ENCODE peak calls at places on chromosomes 6 and 20, in nine cellular contexts. S is lower leg skin, O is testis, T is ovary, K is HCT116, L is heart left ventricle, U is uterus, W is prostate gland, B is breast epithelium. E is an unnamed sample.
A peak's percentile ranks its signal among the peaks of the same experiment; 100 is the strongest.

GRCh38 chr6:99736302-99736701 is 129.7 kb downstream of the PRDM13 start:
- DNase-seq in S (no peak), O (no peak), T (no peak), K (peak; percentile 10), L (no peak), U (no peak), W (no peak), B (no peak), E (no peak)

GRCh38 chr6:6699741-6700367 is 111.3 kb downstream of the LY86 start:
- DNase-seq in S (peak; percentile 90), O (peak; percentile 63), T (peak; percentile 86), K (peak; percentile 58), L (peak; percentile 84), U (peak; percentile 74), W (peak; percentile 75), B (peak; percentile 70), E (peak; percentile 97)

GRCh38 chr20:23029324-23029723 is 5.8 kb upstream of the SSTR4 start:
- DNase-seq in S (no peak), O (no peak), T (no peak), K (no peak), L (no peak), U (no peak), W (no peak), B (no peak), E (no peak)

GRCh38 chr20:59498291-59498690 is 106.0 kb upstream of the PHACTR3 start:
- DNase-seq in S (no peak), O (no peak), T (no peak), K (no peak), L (no peak), U (no peak), W (no peak), B (no peak), E (no peak)

GRCh38 chr6:72316675-72317380 is 305.0 kb upstream of the KCNQ5 start:
- DNase-seq in S (no peak), O (no peak), T (no peak), K (no peak), L (no peak), U (peak; percentile 8), W (no peak), B (no peak), E (no peak)

GRCh38 chr20:52746190-52746589 is 226.0 kb upstream of the TSHZ2 start:
- DNase-seq in S (no peak), O (no peak), T (no peak), K (no peak), L (no peak), U (no peak), W (no peak), B (no peak), E (no peak)

GRCh38 chr6:135121426-135121825 is 59.7 kb upstream of the MYB start:
- DNase-seq in S (no peak), O (no peak), T (no peak), K (no peak), L (no peak), U (no peak), W (no peak), B (no peak), E (no peak)

GRCh38 chr6:40477246-40478126 is 109.7 kb downstream of the LRFN2 start:
- DNase-seq in S (no peak), O (no peak), T (no peak), K (no peak), L (no peak), U (no peak), W (no peak), B (no peak), E (no peak)

GRCh38 chr6:27133281-27134227 is 113.9 kb upstream of the PRSS16 start:
- DNase-seq in S (peak; percentile 52), O (peak; percentile 81), T (peak; percentile 28), K (peak; percentile 69), L (peak; percentile 45), U (no peak), W (peak; percentile 43), B (peak; percentile 70), E (peak; percentile 56)

GRCh38 chr20:17614812-17615644 is 45.2 kb downstream of the DSTN start:
- DNase-seq in S (peak; percentile 25), O (no peak), T (peak; percentile 55), K (no peak), L (no peak), U (no peak), W (no peak), B (no peak), E (no peak)

GRCh38 chr6:167733740-167734661 is 92.7 kb upstream of the AFDN start:
- DNase-seq in S (peak; percentile 59), O (peak; percentile 71), T (no peak), K (no peak), L (no peak), U (no peak), W (peak; percentile 57), B (no peak), E (no peak)

GRCh38 chr6:13311155-13311554 is 17.2 kb downstream of the TBC1D7 start:
- DNase-seq in S (no peak), O (no peak), T (no peak), K (no peak), L (no peak), U (no peak), W (no peak), B (no peak), E (no peak)

GRCh38 chr6:4135665-4136353 is 434 bp upstream of the ECI2 start:
- DNase-seq in S (peak; percentile 94), O (peak; percentile 97), T (peak; percentile 99), K (peak; percentile 78), L (peak; percentile 98), U (peak; percentile 97), W (peak; percentile 95), B (peak; percentile 95), E (peak; percentile 98)

GRCh38 chr6:4139272-4139671 is 3.9 kb upstream of the ECI2 start:
- DNase-seq in S (no peak), O (no peak), T (no peak), K (no peak), L (no peak), U (no peak), W (no peak), B (no peak), E (no peak)

GRCh38 chr6:4133941-4134838 is 1.2 kb downstream of the ECI2 start:
- DNase-seq in S (no peak), O (peak; percentile 36), T (no peak), K (no peak), L (peak; percentile 21), U (no peak), W (peak; percentile 25), B (no peak), E (peak; percentile 44)

GRCh38 chr6:4136354-4136831 is 1.0 kb upstream of the ECI2 start:
- DNase-seq in S (no peak), O (no peak), T (no peak), K (no peak), L (no peak), U (no peak), W (no peak), B (no peak), E (no peak)

GRCh38 chr6:4134841-4135664 is at the start of gene ECI2:
- DNase-seq in S (no peak), O (no peak), T (no peak), K (no peak), L (peak; percentile 73), U (no peak), W (no peak), B (peak; percentile 59), E (peak; percentile 86)
- TF ChIP-seq POLR2A in S (no peak), O (no peak), T (peak; percentile 62), K (peak; percentile 40), L (peak; percentile 79), U (peak; percentile 87), W (peak; percentile 82), B (peak; percentile 42), E (no peak)

GRCh38 chr20:57536759-57537724 is 12.1 kb upstream of the CTCFL start:
- DNase-seq in S (no peak), O (no peak), T (no peak), K (no peak), L (no peak), U (no peak), W (no peak), B (no peak), E (no peak)
- TF ChIP-seq POLR2A in S (no peak), O (no peak), T (no peak), K (no peak), L (no peak), U (no peak), W (no peak), B (no peak), E (no peak)

DNA sequence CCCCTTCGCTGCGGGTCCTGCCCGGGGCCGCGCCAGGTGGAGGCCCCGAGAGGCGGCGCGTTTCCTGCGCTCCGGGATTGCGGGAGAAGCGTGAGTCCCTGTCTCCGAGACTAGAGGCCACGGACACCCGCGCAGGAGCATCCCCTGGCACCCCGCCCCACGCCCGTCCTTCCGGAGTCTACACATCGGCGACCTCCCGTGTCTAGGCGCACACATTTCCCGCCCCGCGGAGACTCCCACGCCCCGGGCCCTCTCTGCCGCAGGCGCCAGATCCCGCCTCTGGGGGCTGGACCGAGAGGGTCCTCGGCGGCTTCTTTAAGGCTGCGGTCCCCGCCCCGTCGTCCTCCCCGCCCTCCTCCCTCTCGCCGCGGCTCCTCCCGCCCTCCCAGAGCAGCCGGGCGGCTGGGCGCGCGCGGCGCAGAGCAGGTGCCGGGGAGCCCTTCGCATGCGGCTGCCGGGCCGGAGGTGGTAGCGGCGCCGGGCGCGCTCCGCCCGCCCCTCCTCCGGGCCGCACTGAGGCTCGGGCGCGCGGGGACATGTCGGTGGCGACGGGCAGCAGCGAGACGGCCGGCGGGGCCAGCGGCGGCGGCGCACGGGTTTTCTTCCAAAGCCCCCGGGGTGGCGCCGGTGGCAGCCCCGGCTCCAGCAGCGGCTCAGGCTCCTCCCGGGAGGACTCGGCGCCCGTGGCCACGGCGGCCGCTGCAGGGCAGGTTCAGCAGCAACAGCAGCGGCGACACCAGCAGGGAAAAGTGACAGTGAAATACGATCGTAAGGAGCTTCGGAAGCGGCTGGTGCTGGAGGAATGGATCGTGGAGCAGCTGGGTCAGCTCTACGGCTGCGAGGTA is at the start of gene PPP1R14C:
- DNase-seq in S (no peak), O (peak; percentile 80), T (no peak), K (no peak), L (peak; percentile 48), U (no peak), W (no peak), B (no peak), E (no peak)
- TF ChIP-seq POLR2A in S (no peak), O (no peak), T (no peak), K (no peak), L (peak; percentile 67), U (no peak), W (no peak), B (no peak), E (no peak)

GRCh38 chr6:73388433-73388799 is 6.2 kb upstream of the DDX43 start:
- DNase-seq in S (no peak), O (no peak), T (no peak), K (no peak), L (no peak), U (no peak), W (no peak), B (no peak), E (no peak)

GRCh38 chr6:73393278-73393677 is 1.4 kb upstream of the DDX43 start:
- DNase-seq in S (no peak), O (no peak), T (no peak), K (no peak), L (no peak), U (no peak), W (no peak), B (no peak), E (no peak)

GRCh38 chr6:73391735-73392134 is 2.9 kb upstream of the DDX43 start:
- DNase-seq in S (no peak), O (no peak), T (no peak), K (no peak), L (no peak), U (no peak), W (no peak), B (no peak), E (no peak)

GRCh38 chr6:73389854-73390253 is 4.8 kb upstream of the DDX43 start:
- DNase-seq in S (no peak), O (no peak), T (no peak), K (no peak), L (no peak), U (no peak), W (no peak), B (no peak), E (no peak)

GRCh38 chr6:73388800-73389512 is 5.7 kb upstream of the DDX43 start:
- DNase-seq in S (peak; percentile 30), O (peak; percentile 63), T (no peak), K (peak; percentile 70), L (peak; percentile 38), U (peak; percentile 26), W (peak; percentile 30), B (no peak), E (peak; percentile 59)
- TF ChIP-seq POLR2A in S (no peak), O (no peak), T (no peak), K (peak; percentile 64), L (no peak), U (no peak), W (no peak), B (no peak), E (no peak)